ENCODE peak calls at places on chromosomes 11 and 22, in seven cellular contexts. C, T, D, N, K, O and A are unnamed samples.
A peak's percentile ranks its signal among the peaks of the same experiment; 100 is the strongest.

GRCh38 chr11:57818812-57819211 is 57.2 kb downstream of the CTNND1 start:
- DNase-seq in K (no peak), C (no peak), N (no peak), T (no peak), O (no peak), D (no peak), A (no peak)

GRCh38 chr11:14345668-14346067 is 13.3 kb downstream of the RRAS2 start:
- DNase-seq in D (no peak), T (no peak), O (peak; percentile 45), K (no peak), N (no peak), C (no peak), A (no peak)

GRCh38 chr11:134252539-134253188 is 488 bp downstream of the THYN1 start:
- DNase-seq in C (peak; percentile 59), D (peak; percentile 63), K (no peak), T (no peak), O (peak; percentile 38), N (no peak), A (no peak)

GRCh38 chr22:47213571-47214230 is 451.3 kb downstream of the TBC1D22A start:
- DNase-seq in D (peak; percentile 15), O (peak; percentile 61), K (peak; percentile 32), N (no peak), T (peak; percentile 30), C (no peak), A (no peak)

GRCh38 chr22:39724857-39725256 is 154.3 kb downstream of the CACNA1I start:
- DNase-seq in C (no peak), K (no peak), N (no peak), T (no peak), D (no peak), O (no peak), A (no peak)

GRCh38 chr11:65796726-65797601 is 10.1 kb downstream of the OVOL1 start:
- DNase-seq in D (peak; percentile 63), T (no peak), K (no peak), O (no peak), N (no peak), C (no peak), A (no peak)

GRCh38 chr11:1852885-1853284 is at the start of gene LSP1:
- DNase-seq in C (peak; percentile 68), T (no peak), O (no peak), K (no peak), N (no peak), D (no peak), A (no peak)

GRCh38 chr11:12693485-12694181 is 19.4 kb downstream of the TEAD1 start:
- DNase-seq in D (no peak), N (peak; percentile 17), O (peak; percentile 96), K (peak; percentile 54), T (no peak), C (peak; percentile 74), A (peak; percentile 28)

GRCh38 chr11:64406221-64406946 is 47.4 kb downstream of the RPS6KA4 start:
- DNase-seq in N (no peak), C (peak; percentile 81), T (no peak), D (peak; percentile 57), O (no peak), K (peak; percentile 54), A (no peak)

GRCh38 chr22:38871360-38872171 is 450 bp downstream of the CBX6 start:
- DNase-seq in C (peak; percentile 64), T (no peak), N (no peak), O (no peak), K (peak; percentile 57), D (peak; percentile 46), A (no peak)

GRCh38 chr11:31236052-31236652 is 133.4 kb downstream of the DCDC1 start:
- DNase-seq in C (no peak), D (no peak), O (peak; percentile 42), N (no peak), T (no peak), K (no peak), A (no peak)

GRCh38 chr11:2464451-2465165 is 19.8 kb downstream of the KCNQ1 start:
- DNase-seq in O (no peak), K (no peak), D (no peak), T (no peak), C (no peak), N (no peak), A (no peak)

DNA sequence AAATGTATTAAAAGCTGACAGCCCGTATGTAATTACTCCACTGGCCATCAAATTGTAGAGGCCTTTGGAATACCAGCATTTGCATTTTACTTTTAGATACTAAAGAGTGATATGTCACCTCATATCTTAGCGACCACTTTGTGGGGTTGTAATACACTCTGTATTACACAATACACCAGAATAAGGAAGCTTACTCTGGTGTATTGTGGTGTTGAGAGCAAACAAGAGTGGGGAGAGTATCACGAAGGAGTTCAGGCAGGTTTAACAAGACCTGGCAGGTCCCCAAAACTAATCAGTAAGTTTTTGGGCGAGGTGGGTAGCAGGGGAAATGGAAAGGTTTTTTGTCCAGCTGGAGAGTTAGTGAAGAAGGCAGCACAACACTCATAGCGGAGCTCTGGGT is 3.2 kb downstream of the NUP50 start:
- DNase-seq in C (no peak), K (no peak), O (no peak), N (no peak), D (no peak), T (no peak), A (no peak)
- H3K27ac ChIP-seq in C (no peak overlapping the region), K (no peak overlapping the region), O (no peak overlapping the region), N (no peak overlapping the region), D (no peak overlapping the region), T (no peak overlapping the region), A (no peak overlapping the region)

GRCh38 chr11:75823415-75823814 is 8.4 kb downstream of the UVRAG start:
- DNase-seq in C (no peak), N (no peak), T (no peak), O (no peak), D (no peak), K (no peak), A (no peak)
- H3K27ac ChIP-seq in C (peak overlapping the region; percentile 17), N (no peak overlapping the region), T (no peak overlapping the region), O (no peak overlapping the region), D (no peak overlapping the region), K (no peak overlapping the region), A (no peak overlapping the region)

GRCh38 chr11:75715688-75716087 is 1.9 kb upstream of the MOGAT2 start:
- DNase-seq in T (no peak), O (no peak), C (no peak), N (no peak), K (no peak), D (no peak), A (no peak)
- H3K27ac ChIP-seq in T (no peak overlapping the region), O (no peak overlapping the region), C (no peak overlapping the region), N (no peak overlapping the region), K (no peak overlapping the region), D (no peak overlapping the region), A (no peak overlapping the region)

GRCh38 chr11:62340269-62340901 is 3.1 kb downstream of the ASRGL1 start:
- DNase-seq in N (peak; percentile 35), T (peak; percentile 38), C (peak; percentile 78), D (peak; percentile 63), K (peak; percentile 69), O (peak; percentile 74), A (no peak)

GRCh38 chr11:62337682-62338181 is 484 bp downstream of the ASRGL1 start:
- DNase-seq in D (peak; percentile 58), K (peak; percentile 29), T (no peak), C (peak; percentile 55), O (peak; percentile 59), N (no peak), A (no peak)

GRCh38 chr11:62333768-62334167 is 3.5 kb upstream of the ASRGL1 start:
- DNase-seq in N (no peak), O (no peak), T (no peak), C (no peak), K (no peak), D (no peak), A (no peak)

GRCh38 chr11:62338218-62338617 is 970 bp downstream of the ASRGL1 start:
- DNase-seq in N (no peak), C (no peak), K (no peak), O (no peak), T (no peak), D (no peak), A (no peak)

GRCh38 chr11:62336949-62337681 is at the start of gene ASRGL1:
- DNase-seq in K (peak; percentile 81), N (peak; percentile 51), D (peak; percentile 91), O (peak; percentile 86), T (peak; percentile 90), C (peak; percentile 95), A (peak; percentile 41)
- H3K27ac ChIP-seq in K (no peak within 1 kb of the TSS), N (peak within 1 kb of the TSS; percentile 79), D (no peak within 1 kb of the TSS), O (no peak within 1 kb of the TSS), T (no peak within 1 kb of the TSS), C (no peak within 1 kb of the TSS), A (no peak within 1 kb of the TSS)

DNA sequence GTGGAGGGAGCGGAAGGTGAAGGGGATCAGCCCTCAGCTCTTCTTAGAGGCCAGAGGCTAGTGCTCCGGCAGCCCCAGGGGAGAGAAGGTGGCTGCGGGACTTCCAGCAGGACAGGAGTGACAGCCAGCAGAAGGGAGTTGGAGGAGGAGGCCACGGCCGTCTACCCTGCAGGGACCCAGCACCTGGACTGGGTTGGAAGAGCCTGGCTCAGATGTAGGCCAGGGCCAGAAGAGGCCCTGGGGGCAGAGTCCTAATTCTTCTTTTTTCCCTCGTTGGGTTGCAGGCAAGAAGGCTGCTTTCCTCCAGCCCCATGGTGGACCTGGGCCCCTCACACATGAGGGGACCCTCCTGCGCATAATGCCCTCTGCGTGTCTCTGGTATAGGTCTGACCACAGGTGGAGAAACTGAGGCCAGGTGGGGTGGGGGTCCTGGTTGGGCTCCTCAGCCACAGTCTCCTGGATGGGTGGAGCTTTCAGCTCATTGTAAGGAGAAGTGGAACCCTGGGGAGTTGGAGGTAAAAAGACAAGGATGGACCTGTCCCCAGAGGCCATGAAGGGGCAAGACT is 2.3 kb upstream of the MCAM start:
- DNase-seq in T (peak; percentile 26), O (no peak), C (peak; percentile 28), D (no peak), K (no peak), N (no peak), A (no peak)
- H3K27ac ChIP-seq in T (peak overlapping the region; percentile 89), O (peak overlapping the region; percentile 64), C (peak overlapping the region; percentile 90), D (no peak overlapping the region), K (peak overlapping the region; percentile 84), N (peak overlapping the region; percentile 95), A (peak overlapping the region; percentile 98)

DNA sequence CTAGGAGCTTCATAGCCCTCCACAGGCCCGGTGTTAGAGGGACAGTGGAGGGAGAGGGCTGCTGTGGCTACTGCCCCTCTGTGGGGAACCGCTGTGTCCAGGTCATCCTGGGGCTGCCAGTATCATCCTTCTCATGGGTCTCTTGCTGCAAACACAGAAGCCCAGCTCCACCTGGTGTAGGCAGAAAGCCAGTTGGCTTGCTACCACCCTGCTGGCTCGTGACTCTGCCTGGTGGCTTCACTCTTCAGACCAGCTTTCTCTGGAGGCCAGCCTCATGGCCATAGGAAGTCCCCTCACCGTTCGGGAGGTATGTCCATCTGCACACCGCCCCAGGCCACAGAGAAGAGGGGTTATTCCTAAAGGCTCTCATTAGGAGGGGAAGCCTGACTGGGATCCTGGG is 19.4 kb upstream of the SUSD2 start:
- DNase-seq in D (no peak), T (no peak), O (no peak), K (no peak), C (no peak), N (no peak), A (no peak)
- H3K27ac ChIP-seq in D (no peak overlapping the region), T (no peak overlapping the region), O (no peak overlapping the region), K (no peak overlapping the region), C (peak overlapping the region; percentile 85), N (peak overlapping the region; percentile 75), A (peak overlapping the region; percentile 69)

GRCh38 chr11:117959438-117960149 is 26.6 kb upstream of the IL10RA start:
- DNase-seq in D (no peak), C (no peak), T (peak; percentile 25), K (no peak), N (no peak), O (no peak), A (no peak)
- H3K27ac ChIP-seq in D (no peak overlapping the region), C (no peak overlapping the region), T (peak overlapping the region; percentile 23), K (no peak overlapping the region), N (peak overlapping the region; percentile 16), O (no peak overlapping the region), A (no peak overlapping the region)